ENCODE peak calls at places on chromosomes 12 and 14, in ten cellular contexts. X is esophagus muscularis mucosa; Z is CD8-positive, alpha-beta T cell; F is AG10803; R is choroid plexus epithelial cell; M is fibroblast of pulmonary artery; T is GM06990; P is esophagus squamous epithelium; S is bronchial epithelial cell; E is A549. J is an unnamed sample.

GRCh38 chr12:113740699-113741098 is 225.4 kb downstream of the RBM19 start:
- DNase-seq in P (no peak), R (no peak), Z (no peak), S (no peak), X (no peak), M (no peak), E (no peak), F (no peak), T (no peak), J (no peak)

GRCh38 chr12:84920331-84920730 is 7.7 kb upstream of the SLC6A15 start:
- DNase-seq in X (no peak), M (peak), E (no peak), P (no peak), T (no peak), S (peak), Z (no peak), F (no peak), R (peak), J (no peak)

GRCh38 chr14:104341532-104342434 is 203.4 kb downstream of the KIF26A start:
- DNase-seq in T (no peak), M (peak), Z (no peak), S (no peak), P (no peak), X (no peak), E (peak), F (peak), R (peak), J (peak)

GRCh38 chr12:104686196-104686595 is 229.4 kb downstream of the CHST11 start:
- DNase-seq in X (no peak), E (peak), S (peak), F (no peak), R (peak), P (no peak), M (peak), Z (no peak), T (no peak), J (no peak)

GRCh38 chr14:92984896-92985295 is 61.9 kb downstream of the CHGA start:
- DNase-seq in X (no peak), T (no peak), R (no peak), Z (no peak), E (no peak), S (no peak), P (no peak), F (no peak), M (no peak), J (no peak)

GRCh38 chr14:33754264-33754663 is 196.6 kb downstream of the EGLN3 start:
- DNase-seq in X (no peak), R (peak), T (no peak), P (no peak), S (no peak), M (peak), Z (no peak), E (no peak), F (peak), J (no peak)

GRCh38 chr14:71521238-71521637 is 411.0 kb upstream of the RGS6 start:
- DNase-seq in R (no peak), F (no peak), M (no peak), E (no peak), P (no peak), X (no peak), S (no peak), Z (no peak), T (no peak), J (no peak)

GRCh38 chr14:59133202-59133601 is 55.3 kb upstream of the DAAM1 start:
- DNase-seq in R (peak), X (no peak), S (no peak), Z (no peak), F (no peak), P (no peak), T (no peak), M (peak), E (no peak), J (no peak)

GRCh38 chr12:5348057-5348456 is 83.9 kb upstream of the NTF3 start:
- DNase-seq in F (no peak), Z (no peak), M (no peak), X (peak), T (no peak), S (no peak), R (no peak), P (no peak), E (no peak), J (no peak)

GRCh38 chr12:14185441-14186192 is 179.9 kb upstream of the ATF7IP start:
- DNase-seq in M (peak), E (peak), S (peak), P (no peak), Z (no peak), F (peak), T (peak), R (peak), X (no peak), J (peak)

GRCh38 chr12:107102294-107102693 is 8.9 kb upstream of the CRY1 start:
- DNase-seq in E (no peak), P (no peak), R (no peak), T (no peak), Z (no peak), X (peak), S (no peak), M (no peak), F (no peak), J (no peak)

GRCh38 chr14:72788972-72789728 is 104.8 kb downstream of the DPF3 start:
- DNase-seq in S (no peak), P (no peak), M (no peak), R (no peak), E (no peak), F (no peak), T (no peak), Z (no peak), X (no peak), J (no peak)

GRCh38 chr12:47793015-47793681 is 20.1 kb downstream of the SLC48A1 start:
- DNase-seq in M (no peak), E (no peak), S (no peak), R (no peak), F (no peak), X (no peak), Z (no peak), P (no peak), T (no peak), J (no peak)

GRCh38 chr12:126681676-126682075 is 1585.3 kb upstream of the TMEM132C start:
- DNase-seq in X (no peak), F (no peak), R (no peak), P (no peak), T (no peak), E (no peak), M (peak), Z (no peak), S (no peak), J (no peak)

GRCh38 chr14:38824691-38825090 is 278.3 kb downstream of the SEC23A start:
- DNase-seq in S (peak), Z (no peak), R (no peak), T (no peak), P (no peak), M (peak), F (peak), X (no peak), E (no peak), J (no peak)

GRCh38 chr12:10941916-10942607 is 3.0 kb upstream of the TAS2R14 start:
- DNase-seq in P (no peak), M (no peak), F (no peak), Z (no peak), X (no peak), T (peak), E (no peak), S (peak), R (peak), J (no peak)

GRCh38 chr12:3145036-3145435 is 67.9 kb downstream of the TSPAN9 start:
- DNase-seq in E (no peak), P (no peak), Z (no peak), X (no peak), T (no peak), R (no peak), F (no peak), M (no peak), S (no peak), J (no peak)

GRCh38 chr12:93198086-93198485 is 179.6 kb upstream of the NUDT4 start:
- DNase-seq in M (peak), P (no peak), X (no peak), T (no peak), Z (no peak), S (peak), F (peak), R (peak), E (peak), J (peak)

GRCh38 chr12:28172434-28173030 is 17.7 kb upstream of the CCDC91 start:
- DNase-seq in T (no peak), E (peak), S (peak), P (no peak), X (no peak), Z (no peak), R (peak), F (peak), M (peak), J (peak)

GRCh38 chr12:104138747-104139186 is 757 bp upstream of the NFYB start:
- DNase-seq in P (no peak), S (no peak), F (peak), E (no peak), M (no peak), Z (no peak), T (no peak), X (no peak), R (no peak), J (no peak)

GRCh38 chr12:78002878-78003277 is 172.2 kb downstream of the NAV3 start:
- DNase-seq in X (no peak), Z (no peak), S (peak), E (no peak), P (no peak), M (peak), R (peak), T (no peak), F (peak), J (peak)

GRCh38 chr14:65318636-65319506 is 93.7 kb upstream of the FUT8 start:
- DNase-seq in M (no peak), E (no peak), T (peak), X (no peak), Z (no peak), F (no peak), P (no peak), R (no peak), S (no peak), J (no peak)

GRCh38 chr14:87522575-87522974 is 470.4 kb downstream of the GALC start:
- DNase-seq in T (no peak), Z (no peak), R (no peak), M (no peak), X (no peak), P (no peak), F (no peak), E (no peak), S (peak), J (no peak)

GRCh38 chr12:15322164-15323054 is at the start of gene PTPRO:
- DNase-seq in F (no peak), R (peak), X (no peak), S (no peak), T (peak), Z (no peak), E (no peak), M (no peak), P (no peak), J (no peak)
- TF ChIP-seq CTCF in F (no peak), R (no peak), X (no peak), S (peak), T (no peak), Z (no peak), E (no peak), M (no peak), P (no peak), J (no peak)

DNA sequence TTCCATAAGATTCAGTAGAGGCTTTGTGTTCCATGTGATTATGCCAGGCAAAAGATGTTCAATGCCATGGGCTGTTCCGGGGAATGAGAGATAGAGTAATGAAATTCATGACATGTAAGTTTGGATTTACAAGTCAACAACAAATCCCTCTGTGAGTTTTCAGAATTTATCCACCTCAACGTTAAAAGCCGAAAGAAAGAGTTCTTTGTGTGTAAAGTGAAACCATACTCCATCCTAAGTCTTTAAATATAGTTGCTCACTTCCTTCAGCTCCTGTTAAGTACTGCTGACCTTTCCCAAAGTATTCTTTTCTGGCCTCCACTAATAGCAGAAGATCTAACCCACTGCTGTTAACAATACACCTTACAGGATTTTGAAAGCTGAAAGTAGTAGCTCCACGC is 190.0 kb downstream of the TMX1 start:
- DNase-seq in F (no peak), R (peak), P (no peak), T (no peak), Z (no peak), E (no peak), S (no peak), X (no peak), M (no peak), J (peak)
- H3K4me3 ChIP-seq in F (no peak), R (no peak), P (no peak), T (no peak), Z (no peak), E (no peak), S (no peak), X (no peak), M (no peak), J (no peak)

DNA sequence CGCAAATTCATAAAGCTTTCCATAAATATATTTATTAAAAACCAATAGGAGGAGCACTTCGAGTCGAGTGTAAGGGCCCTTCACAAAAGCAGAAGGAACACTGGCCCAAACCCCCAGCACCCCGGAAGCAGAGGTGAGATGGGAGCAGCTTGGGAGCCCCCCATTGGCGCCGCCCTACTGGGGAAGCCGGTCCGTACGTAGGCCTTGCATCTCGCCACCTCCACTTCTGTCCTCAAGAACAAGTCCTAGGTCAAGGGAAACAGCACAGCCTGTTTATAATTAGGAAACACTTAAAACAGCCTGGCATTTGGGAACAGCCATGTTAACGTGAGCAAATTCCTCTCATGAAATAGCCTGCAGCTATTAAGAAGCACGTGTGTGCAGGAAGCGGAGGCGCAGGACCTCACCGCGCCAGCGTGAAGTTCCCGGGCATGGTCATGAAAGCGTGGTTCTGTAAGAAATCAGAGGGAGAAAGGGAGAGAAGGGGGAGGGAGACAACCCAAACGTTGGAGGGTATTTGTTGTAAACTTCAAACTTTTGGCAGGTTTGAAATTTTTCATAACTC is 7.7 kb downstream of the ANKRD9 start:
- DNase-seq in S (no peak), F (no peak), P (no peak), M (no peak), T (no peak), R (no peak), Z (no peak), X (no peak), E (no peak), J (no peak)
- TF ChIP-seq CTCF in S (no peak), F (no peak), P (no peak), M (no peak), T (peak), R (no peak), Z (no peak), X (no peak), E (peak), J (no peak)

GRCh38 chr14:69400154-69400553 is 1.7 kb downstream of the SLC39A9 start:
- DNase-seq in T (no peak), P (no peak), M (no peak), Z (no peak), X (no peak), R (no peak), S (no peak), E (no peak), F (no peak), J (no peak)

GRCh38 chr14:69404478-69404877 is 6.0 kb downstream of the SLC39A9 start:
- DNase-seq in F (no peak), R (no peak), Z (no peak), T (no peak), X (no peak), M (no peak), P (no peak), S (no peak), E (no peak), J (no peak)

DNA sequence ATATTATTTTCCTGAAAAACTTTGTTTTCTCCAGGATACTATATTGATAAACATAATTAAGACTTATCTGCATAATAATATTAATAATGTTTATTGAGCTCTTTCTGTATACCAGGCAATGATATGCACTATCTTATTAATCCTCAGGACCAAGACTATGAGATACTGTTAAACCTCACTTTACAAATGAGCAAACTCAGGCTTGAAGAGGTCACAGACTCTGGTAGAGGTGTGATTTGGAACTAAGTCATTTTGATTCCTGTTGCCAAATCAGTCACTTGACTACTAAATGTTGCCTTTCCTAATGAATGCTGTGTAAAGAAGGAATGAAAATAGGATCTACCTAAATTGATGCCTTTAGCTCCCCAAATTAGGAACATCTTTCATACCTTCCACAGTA is 7.3 kb downstream of the SLC39A9 start:
- DNase-seq in E (no peak), P (no peak), X (no peak), S (no peak), T (no peak), Z (no peak), F (no peak), M (no peak), R (no peak), J (no peak)
- H3K4me3 ChIP-seq in E (no peak), P (no peak), X (no peak), S (no peak), T (no peak), Z (no peak), F (no peak), M (no peak), R (no peak), J (no peak)